ENCODE peak calls at places on chromosomes 4 and X, in six cellular contexts. W is mesothelial cell of epicardium, K is AG04450, B is fibroblast of mammary gland, N is bronchial epithelial cell, C is HL-60. O is an unnamed sample.
A peak's percentile ranks its signal among the peaks of the same experiment; 100 is the strongest.

GRCh38 chr4:87624698-87625097 is 16.4 kb downstream of the DSPP start:
- DNase-seq in N (no peak), W (no peak), C (no peak), B (no peak), K (no peak), O (no peak)

GRCh38 chr4:48594185-48594584 is 104.1 kb downstream of the ZAR1 start:
- DNase-seq in K (no peak), W (no peak), N (no peak), B (no peak), C (no peak), O (no peak)

GRCh38 chr4:186932631-186933150 is 209.0 kb upstream of the FAT1 start:
- DNase-seq in C (no peak), W (no peak), B (peak; percentile 82), N (peak; percentile 39), K (no peak), O (no peak)

GRCh38 chrX:140391313-140391712 is 113.6 kb downstream of the SOX3 start:
- DNase-seq in B (no peak), W (no peak), K (no peak), C (no peak), N (no peak), O (no peak)

GRCh38 chr4:121199742-121200561 is 35.8 kb upstream of the TNIP3 start:
- DNase-seq in B (no peak), K (no peak), C (peak; percentile 52), W (no peak), N (no peak), O (no peak)

GRCh38 chrX:18160369-18160768 is 60.3 kb downstream of the BEND2 start:
- DNase-seq in N (no peak), K (no peak), B (no peak), W (no peak), C (no peak), O (no peak)

GRCh38 chrX:153719238-153719637 is 4.9 kb downstream of the BCAP31 start:
- DNase-seq in C (no peak), K (no peak), W (no peak), B (no peak), N (peak; percentile 43), O (no peak)

GRCh38 chr4:174422893-174423256 is 99.4 kb downstream of the HPGD start:
- DNase-seq in K (no peak), B (no peak), W (no peak), C (no peak), N (no peak), O (no peak)

GRCh38 chrX:118315529-118315928 is 30.4 kb upstream of the WDR44 start:
- DNase-seq in W (no peak), B (no peak), K (no peak), C (no peak), N (peak; percentile 94), O (no peak)

GRCh38 chr4:181637186-181638105 is 605.8 kb upstream of the TENM3 start:
- DNase-seq in B (peak; percentile 93), W (no peak), C (no peak), K (no peak), N (no peak), O (no peak)

GRCh38 chr4:2931765-2932560 is 31.2 kb downstream of the NOP14 start:
- DNase-seq in B (no peak), K (no peak), N (no peak), C (peak; percentile 86), W (no peak), O (no peak)

GRCh38 chr4:153645183-153645582 is 38.9 kb upstream of the TLR2 start:
- DNase-seq in C (peak; percentile 47), N (no peak), B (peak; percentile 32), W (no peak), K (no peak), O (no peak)
- TF ChIP-seq CTCF in C (peak; percentile 11), N (peak; percentile 6), B (peak; percentile 47), W (no peak), K (peak; percentile 27), O (no peak)

DNA sequence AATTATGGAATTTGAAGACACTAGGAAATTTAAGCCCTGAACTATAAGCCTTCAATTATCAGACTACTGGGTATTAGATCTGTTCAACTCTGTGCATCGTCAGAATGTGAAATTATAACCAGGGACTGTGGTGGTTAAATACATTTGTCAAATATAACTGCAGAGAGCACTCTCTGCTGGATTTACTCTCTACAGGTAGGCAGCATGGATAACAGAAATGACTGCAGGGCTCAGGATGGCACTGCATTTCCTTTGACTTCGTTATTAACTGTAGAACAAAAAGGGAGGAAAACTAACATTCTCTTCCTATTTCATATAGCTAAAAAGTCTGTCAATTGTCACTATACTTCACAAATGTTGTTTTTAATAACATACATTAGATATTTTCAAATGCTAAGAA is 310.1 kb upstream of the RASGEF1B start:
- DNase-seq in C (no peak), K (no peak), B (no peak), N (no peak), W (no peak), O (no peak)
- TF ChIP-seq CTCF in C (no peak), K (no peak), B (no peak), N (no peak), W (no peak), O (no peak)

DNA sequence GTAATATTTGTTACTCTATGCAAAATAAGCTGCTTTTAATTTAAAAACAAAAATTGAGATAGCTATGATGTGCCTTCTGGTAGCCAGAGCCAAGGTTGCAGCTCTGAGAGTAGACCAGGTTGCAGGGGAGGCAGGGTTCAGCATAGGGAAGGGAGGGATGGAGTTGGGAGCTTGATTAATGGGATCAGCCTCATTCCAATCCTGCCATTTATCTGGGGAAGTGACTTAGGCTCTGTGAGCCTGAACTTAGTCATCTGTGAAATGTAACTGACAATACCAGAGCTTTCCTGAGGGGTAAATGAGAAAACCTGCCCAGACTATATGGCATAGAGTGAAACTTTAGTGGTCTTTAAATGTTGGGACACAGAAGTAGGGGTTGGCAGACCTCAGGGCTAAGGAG is 19.3 kb upstream of the RAB40AL start:
- DNase-seq in K (no peak), W (no peak), C (no peak), N (no peak), B (no peak), O (no peak)
- TF ChIP-seq CTCF in K (no peak), W (no peak), C (no peak), N (no peak), B (no peak), O (no peak)

DNA sequence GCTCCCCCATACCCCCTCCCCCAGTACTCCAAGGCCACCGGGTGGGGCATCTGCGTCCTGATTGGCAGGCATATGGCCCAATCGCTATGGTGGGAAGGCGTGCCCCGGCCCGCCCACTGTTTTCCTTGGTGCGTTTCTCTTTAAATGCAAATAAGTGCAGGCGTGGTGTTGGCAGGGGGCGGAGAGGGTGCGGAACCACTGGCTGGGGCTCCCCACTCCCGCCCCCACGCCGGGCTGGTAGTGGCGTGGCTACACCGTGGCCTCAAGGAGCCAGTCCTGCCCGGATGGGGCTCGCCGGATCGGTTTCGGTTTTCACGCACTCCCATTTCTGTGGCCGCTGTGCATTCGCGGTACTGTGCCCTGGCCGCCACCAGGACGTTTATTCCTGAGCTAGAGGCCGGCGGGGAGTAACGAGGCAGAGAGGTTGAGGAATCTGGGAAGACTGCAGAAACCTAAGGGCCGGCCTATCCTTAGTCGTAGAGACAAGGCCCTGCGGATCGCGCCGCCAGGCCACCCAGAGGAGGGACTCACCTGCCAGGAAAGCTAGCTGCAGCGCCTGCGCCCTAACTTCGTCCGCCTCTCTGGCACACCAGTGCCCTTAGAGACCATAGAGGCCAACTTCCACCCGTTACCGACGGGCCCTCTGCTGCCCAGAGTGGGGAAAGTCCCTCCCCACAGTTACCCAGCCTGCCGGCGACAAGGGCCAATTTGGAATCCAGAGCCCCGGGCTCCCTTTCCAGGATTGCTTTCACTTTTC is 405 bp upstream of the AMER1 start:
- DNase-seq in C (peak; percentile 67), N (peak; percentile 81), B (peak; percentile 85), K (peak; percentile 72), W (peak; percentile 88), O (peak; percentile 81)
- TF ChIP-seq CTCF in C (no peak), N (peak; percentile 16), B (no peak), K (no peak), W (no peak), O (no peak)

DNA sequence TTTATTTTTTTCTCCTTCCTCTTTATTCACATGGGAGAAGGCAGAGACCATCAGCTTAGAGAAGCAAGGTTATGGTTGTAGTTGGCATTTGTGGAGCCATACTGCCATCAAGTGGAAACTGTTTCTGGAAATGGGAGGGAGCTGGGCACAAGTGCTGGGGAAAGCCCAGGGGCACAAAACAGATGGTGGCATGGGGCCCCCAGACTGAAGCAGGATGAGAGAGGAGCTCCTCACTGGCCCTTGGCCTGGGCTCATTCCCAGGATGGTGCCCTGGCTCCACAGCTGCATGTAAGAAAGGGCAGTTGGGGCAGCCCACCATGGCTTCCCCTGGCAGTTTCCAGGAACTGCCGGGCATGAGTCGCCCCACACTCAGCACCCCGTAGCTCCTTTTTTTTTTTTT is 59.2 kb downstream of the NBDY start:
- DNase-seq in N (no peak), B (no peak), C (no peak), K (no peak), W (no peak), O (no peak)
- TF ChIP-seq CTCF in N (no peak), B (no peak), C (no peak), K (no peak), W (no peak), O (no peak)

GRCh38 chr4:22356996-22357596 is 158.8 kb downstream of the ADGRA3 start:
- DNase-seq in K (no peak), B (peak; percentile 61), N (peak; percentile 33), W (no peak), C (no peak), O (no peak)
- TF ChIP-seq CTCF in K (peak; percentile 45), B (peak; percentile 66), N (peak; percentile 57), W (no peak), C (peak; percentile 9), O (no peak)

DNA sequence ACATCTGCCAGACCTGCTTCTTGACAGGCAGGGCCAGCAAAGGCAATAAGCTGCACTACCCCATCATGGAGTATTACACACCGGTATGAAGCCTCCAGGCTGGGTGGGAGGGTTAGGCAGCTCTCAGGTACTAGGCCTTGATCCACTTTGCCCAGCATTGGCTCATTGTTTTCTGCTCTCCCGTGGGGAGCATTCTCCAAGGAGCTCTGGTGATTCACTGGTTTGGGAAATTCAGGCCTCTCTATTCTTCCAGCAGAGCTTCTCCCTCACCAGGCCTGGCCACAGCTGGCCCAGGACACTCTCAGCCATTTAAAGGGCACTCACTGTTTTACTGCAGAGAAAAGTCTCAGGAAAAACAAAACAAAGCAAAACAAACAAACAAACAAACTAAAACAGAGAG is 33.0 kb downstream of the DRP2 start:
- DNase-seq in W (no peak), C (no peak), N (no peak), K (no peak), B (peak; percentile 69), O (no peak)
- TF ChIP-seq CTCF in W (no peak), C (no peak), N (no peak), K (no peak), B (no peak), O (no peak)